ENCODE peak calls at places on chromosomes 12 and 14, in six cellular contexts. I is tibial nerve; W is HTR-8/SVneo; J is stimulated activated CD4-positive, alpha-beta T cell treated with anti-CD3 and anti-CD28 coated beads, Interleukin-15, amount 100 ng/mL, for 1 hour; K is naive B cell; C is GM03348. V is an unnamed sample.

GRCh38 chr12:64678248-64678647 is 68.0 kb downstream of the RASSF3 start:
- DNase-seq in W (no peak), K (no peak), J (no peak), C (no peak), I (no peak), V (peak; percentile 18)

GRCh38 chr12:7695159-7695930 is at the start of gene GDF3:
- DNase-seq in J (no peak), W (no peak), C (peak; percentile 20), K (no peak), I (peak; percentile 15), V (no peak)

GRCh38 chr12:107033758-107034739 is 47.1 kb upstream of the MTERF2 start:
- DNase-seq in K (no peak), C (no peak), J (no peak), W (no peak), I (no peak), V (no peak)

GRCh38 chr12:93447555-93448265 is 6.0 kb upstream of the UBE2N start:
- DNase-seq in C (no peak), I (no peak), W (no peak), J (no peak), K (no peak), V (no peak)

GRCh38 chr12:116532986-116533342 is 26.2 kb upstream of the MAP1LC3B2 start:
- DNase-seq in W (no peak), J (no peak), I (no peak), C (no peak), K (no peak), V (no peak)

GRCh38 chr12:59472273-59472672 is 123.6 kb upstream of the SLC16A7 start:
- DNase-seq in J (no peak), K (peak; percentile 61), W (no peak), C (no peak), I (no peak), V (no peak)

GRCh38 chr14:68376067-68376810 is 416.6 kb downstream of the ZFP36L1 start:
- DNase-seq in K (no peak), W (no peak), J (no peak), I (no peak), C (no peak), V (no peak)

GRCh38 chr14:77123381-77124344 is 17.9 kb downstream of the ZDHHC22 start:
- DNase-seq in C (no peak), I (no peak), K (no peak), W (no peak), J (no peak), V (peak; percentile 65)

GRCh38 chr12:129657179-129657578 is 246.6 kb downstream of the TMEM132D start:
- DNase-seq in I (no peak), C (no peak), K (no peak), W (no peak), J (no peak), V (no peak)

GRCh38 chr14:33294419-33294818 is 355.7 kb downstream of the NPAS3 start:
- DNase-seq in W (no peak), I (no peak), J (no peak), K (no peak), C (no peak), V (no peak)

GRCh38 chr12:101619868-101620761 is 25.3 kb downstream of the MYBPC1 start:
- DNase-seq in K (no peak), I (no peak), J (no peak), C (no peak), W (no peak), V (no peak)

GRCh38 chr12:116159175-116159574 is 118.3 kb downstream of the MED13L start:
- DNase-seq in C (no peak), W (no peak), I (no peak), J (no peak), K (no peak), V (no peak)

GRCh38 chr12:89945123-89945522 is 236.5 kb upstream of the ATP2B1 start:
- DNase-seq in I (no peak), C (no peak), K (no peak), W (no peak), J (no peak), V (no peak)

GRCh38 chr12:2697057-2697456 is 97.7 kb upstream of the FKBP4 start:
- DNase-seq in K (no peak), I (no peak), J (no peak), W (no peak), C (no peak), V (no peak)

GRCh38 chr12:67482751-67483661 is 165.5 kb upstream of the DYRK2 start:
- DNase-seq in W (peak; percentile 8), K (peak; percentile 3), I (peak; percentile 69), J (peak; percentile 8), C (peak; percentile 12), V (peak; percentile 70)

GRCh38 chr14:22845821-22846625 is 9.6 kb downstream of the MMP14 start:
- DNase-seq in C (no peak), J (no peak), I (no peak), W (no peak), K (no peak), V (no peak)

GRCh38 chr12:23669691-23670090 is 279.8 kb downstream of the SOX5 start:
- DNase-seq in C (no peak), W (no peak), K (no peak), I (no peak), J (no peak), V (no peak)

GRCh38 chr14:30655124-30655523 is 33.0 kb downstream of the SCFD1 start:
- DNase-seq in I (no peak), W (no peak), J (no peak), K (no peak), C (no peak), V (no peak)

GRCh38 chr12:126708492-126708896 is 1558.5 kb upstream of the TMEM132C start:
- DNase-seq in K (no peak), J (no peak), C (no peak), W (no peak), I (peak; percentile 36), V (no peak)

GRCh38 chr14:33512201-33512600 is 438.7 kb downstream of the EGLN3 start:
- DNase-seq in W (peak; percentile 6), K (no peak), J (no peak), C (peak; percentile 15), I (no peak), V (no peak)

GRCh38 chr12:14741942-14742341 is 45.5 kb upstream of the GUCY2C start:
- DNase-seq in C (no peak), K (no peak), J (no peak), I (no peak), W (no peak), V (no peak)

V was measured in OCI-LY7.